ENCODE peak calls at places on chromosomes 11 and 22, in seven cellular contexts. One of them, this sample, is unnamed.

GRCh38 chr11:79444923-79445322 is 4.1 kb upstream of the TENM4 start:
- DNase-seq in H1: no peak
- DNase-seq in HCT116: no peak
- DNase-seq in HepG2: no peak
- DNase-seq in K562: no peak
- DNase-seq in GM12878: no peak
- DNase-seq in SK-N-SH: no peak
- DNase-seq in this sample: no peak

GRCh38 chr11:105361651-105362050 is 222.1 kb upstream of the CARD18 start:
- DNase-seq in SK-N-SH: no peak
- DNase-seq in HepG2: no peak
- DNase-seq in H1: no peak
- DNase-seq in GM12878: no peak
- DNase-seq in K562: no peak
- DNase-seq in HCT116: no peak
- DNase-seq in this sample: no peak

GRCh38 chr22:49768511-49768910 is 59.2 kb downstream of the BRD1 start:
- DNase-seq in H1: no peak
- DNase-seq in GM12878: no peak
- DNase-seq in SK-N-SH: no peak
- DNase-seq in K562: no peak
- DNase-seq in HepG2: no peak
- DNase-seq in HCT116: no peak
- DNase-seq in this sample: no peak

GRCh38 chr11:13769188-13769587 is 100.7 kb downstream of the FAR1 start:
- DNase-seq in H1: no peak
- DNase-seq in K562: no peak
- DNase-seq in SK-N-SH: no peak
- DNase-seq in GM12878: no peak
- DNase-seq in HCT116: no peak
- DNase-seq in HepG2: peak; percentile 5
- DNase-seq in this sample: no peak

GRCh38 chr11:45897556-45897955 is 9.5 kb downstream of the FREY1 start:
- DNase-seq in GM12878: no peak
- DNase-seq in HCT116: no peak
- DNase-seq in K562: no peak
- DNase-seq in H1: no peak
- DNase-seq in SK-N-SH: peak; percentile 33
- DNase-seq in HepG2: no peak
- DNase-seq in this sample: no peak

GRCh38 chr11:71505001-71505400 is 22.1 kb upstream of the KRTAP5-7 start:
- DNase-seq in HCT116: no peak
- DNase-seq in HepG2: no peak
- DNase-seq in H1: no peak
- DNase-seq in SK-N-SH: peak; percentile 56
- DNase-seq in GM12878: no peak
- DNase-seq in K562: no peak
- DNase-seq in this sample: no peak

GRCh38 chr22:45812910-45813309 is 141.3 kb downstream of the ATXN10 start:
- DNase-seq in HCT116: no peak
- DNase-seq in HepG2: no peak
- DNase-seq in H1: no peak
- DNase-seq in GM12878: no peak
- DNase-seq in K562: no peak
- DNase-seq in SK-N-SH: no peak
- DNase-seq in this sample: no peak

GRCh38 chr11:75189911-75190310 is 39.0 kb downstream of the SLCO2B1 start:
- DNase-seq in HCT116: no peak
- DNase-seq in SK-N-SH: no peak
- DNase-seq in GM12878: no peak
- DNase-seq in H1: no peak
- DNase-seq in HepG2: no peak
- DNase-seq in K562: no peak
- DNase-seq in this sample: no peak

GRCh38 chr22:31347251-31348008 is 1.3 kb upstream of the PATZ1 start:
- DNase-seq in SK-N-SH: peak; percentile 73
- DNase-seq in H1: peak; percentile 81
- DNase-seq in GM12878: no peak
- DNase-seq in HCT116: peak; percentile 50
- DNase-seq in HepG2: peak; percentile 64
- DNase-seq in K562: no peak
- DNase-seq in this sample: peak; percentile 86

GRCh38 chr22:48884292-48884691 is 943.4 kb downstream of the BRD1 start:
- DNase-seq in GM12878: no peak
- DNase-seq in H1: no peak
- DNase-seq in HCT116: no peak
- DNase-seq in HepG2: no peak
- DNase-seq in K562: no peak
- DNase-seq in SK-N-SH: no peak
- DNase-seq in this sample: no peak

GRCh38 chr22:38423512-38424503 is 31.2 kb downstream of the KCNJ4 start:
- DNase-seq in HepG2: peak; percentile 56
- DNase-seq in K562: peak; percentile 23
- DNase-seq in HCT116: no peak
- DNase-seq in GM12878: no peak
- DNase-seq in SK-N-SH: no peak
- DNase-seq in H1: no peak
- DNase-seq in this sample: no peak

GRCh38 chr22:23055448-23056179 is 14.7 kb upstream of the GNAZ start:
- DNase-seq in GM12878: no peak
- DNase-seq in HCT116: no peak
- DNase-seq in H1: peak; percentile 10
- DNase-seq in HepG2: no peak
- DNase-seq in K562: no peak
- DNase-seq in SK-N-SH: no peak
- DNase-seq in this sample: no peak

GRCh38 chr11:126282742-126283591 is at the start of gene TIRAP:
- DNase-seq in H1: peak; percentile 79
- DNase-seq in SK-N-SH: peak; percentile 90
- DNase-seq in GM12878: no peak
- DNase-seq in K562: peak; percentile 80
- DNase-seq in HCT116: no peak
- DNase-seq in HepG2: peak; percentile 43
- DNase-seq in this sample: peak; percentile 81

GRCh38 chr11:61586792-61587430 is 6.0 kb upstream of the SYT7 start:
- DNase-seq in HepG2: peak; percentile 46
- DNase-seq in H1: no peak
- DNase-seq in GM12878: no peak
- DNase-seq in HCT116: no peak
- DNase-seq in SK-N-SH: no peak
- DNase-seq in K562: no peak
- DNase-seq in this sample: no peak

GRCh38 chr11:85685820-85686459 is at the start of gene CCDC89:
- DNase-seq in GM12878: no peak
- DNase-seq in H1: no peak
- DNase-seq in K562: no peak
- DNase-seq in HepG2: peak; percentile 68
- DNase-seq in SK-N-SH: peak; percentile 79
- DNase-seq in HCT116: no peak
- DNase-seq in this sample: peak; percentile 77

GRCh38 chr11:1763336-1763795 is 361 bp downstream of the CTSD start:
- DNase-seq in HCT116: no peak
- DNase-seq in K562: peak; percentile 50
- DNase-seq in HepG2: no peak
- DNase-seq in H1: no peak
- DNase-seq in GM12878: no peak
- DNase-seq in SK-N-SH: peak; percentile 65
- DNase-seq in this sample: no peak

GRCh38 chr11:48052183-48053040 is 72.1 kb downstream of the PTPRJ start:
- DNase-seq in H1: peak; percentile 57
- DNase-seq in GM12878: no peak
- DNase-seq in HCT116: peak; percentile 19
- DNase-seq in SK-N-SH: no peak
- DNase-seq in K562: no peak
- DNase-seq in HepG2: no peak
- DNase-seq in this sample: peak; percentile 99

GRCh38 chr22:38607680-38608079 is 37.7 kb upstream of the DMC1 start:
- DNase-seq in K562: no peak
- DNase-seq in HepG2: peak; percentile 56
- DNase-seq in HCT116: no peak
- DNase-seq in GM12878: no peak
- DNase-seq in SK-N-SH: no peak
- DNase-seq in H1: no peak
- DNase-seq in this sample: no peak

GRCh38 chr11:130464289-130464812 is 15.9 kb downstream of the ADAMTS15 start:
- DNase-seq in SK-N-SH: no peak
- DNase-seq in K562: no peak
- DNase-seq in HepG2: no peak
- DNase-seq in HCT116: no peak
- DNase-seq in H1: no peak
- DNase-seq in GM12878: no peak
- DNase-seq in this sample: no peak

GRCh38 chr22:44362249-44363040 is 49.7 kb upstream of the SHISAL1 start:
- DNase-seq in H1: no peak
- DNase-seq in GM12878: no peak
- DNase-seq in K562: no peak
- DNase-seq in HCT116: no peak
- DNase-seq in HepG2: no peak
- DNase-seq in SK-N-SH: no peak
- DNase-seq in this sample: no peak

GRCh38 chr22:44359496-44360110 is 46.9 kb upstream of the SHISAL1 start:
- DNase-seq in HCT116: no peak
- DNase-seq in H1: no peak
- DNase-seq in GM12878: no peak
- DNase-seq in HepG2: no peak
- DNase-seq in SK-N-SH: no peak
- DNase-seq in K562: no peak
- DNase-seq in this sample: no peak

GRCh38 chr22:44361391-44362126 is 48.8 kb upstream of the SHISAL1 start:
- DNase-seq in SK-N-SH: no peak
- DNase-seq in HepG2: no peak
- DNase-seq in H1: no peak
- DNase-seq in K562: no peak
- DNase-seq in GM12878: no peak
- DNase-seq in HCT116: no peak
- DNase-seq in this sample: no peak

GRCh38 chr22:44360306-44360685 is 47.5 kb upstream of the SHISAL1 start:
- DNase-seq in H1: no peak
- DNase-seq in HCT116: no peak
- DNase-seq in GM12878: no peak
- DNase-seq in K562: no peak
- DNase-seq in SK-N-SH: no peak
- DNase-seq in HepG2: no peak
- DNase-seq in this sample: no peak

GRCh38 chr22:44360686-44361381 is 48.1 kb upstream of the SHISAL1 start:
- DNase-seq in HCT116: no peak
- DNase-seq in H1: no peak
- DNase-seq in HepG2: no peak
- DNase-seq in K562: no peak
- DNase-seq in SK-N-SH: no peak
- DNase-seq in GM12878: no peak
- DNase-seq in this sample: peak; percentile 23
- TF ChIP-seq JUND in HCT116: no peak
- TF ChIP-seq JUND in H1: no peak
- TF ChIP-seq JUND in HepG2: no peak
- TF ChIP-seq JUND in K562: no peak
- TF ChIP-seq JUND in SK-N-SH: no peak
- TF ChIP-seq JUND in GM12878: no peak
- TF ChIP-seq JUND in this sample: no peak

DNA sequence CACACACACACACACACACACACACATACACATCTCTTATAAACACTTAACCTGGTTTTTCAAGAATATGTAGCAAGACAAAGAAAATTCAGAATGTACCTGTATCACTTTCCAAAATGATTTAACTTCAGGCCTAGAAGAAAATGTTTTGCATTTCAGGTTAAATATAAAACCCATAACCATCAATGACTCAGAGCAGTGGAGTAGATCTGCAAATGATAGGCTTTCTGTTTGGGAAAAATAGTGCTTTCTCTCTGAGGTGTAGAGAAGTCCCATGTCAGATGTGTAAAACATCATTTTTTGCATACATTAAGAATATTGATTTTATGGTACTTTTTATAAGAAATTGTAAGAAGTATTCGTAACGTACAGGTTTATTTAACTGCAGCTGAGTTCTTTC is 116.9 kb downstream of the STK33 start:
- DNase-seq in H1: no peak
- DNase-seq in SK-N-SH: no peak
- DNase-seq in HCT116: no peak
- DNase-seq in K562: no peak
- DNase-seq in GM12878: no peak
- DNase-seq in HepG2: no peak
- DNase-seq in this sample: no peak
- TF ChIP-seq JUND in H1: no peak
- TF ChIP-seq JUND in SK-N-SH: no peak
- TF ChIP-seq JUND in HCT116: no peak
- TF ChIP-seq JUND in K562: no peak
- TF ChIP-seq JUND in GM12878: no peak
- TF ChIP-seq JUND in HepG2: no peak
- TF ChIP-seq JUND in this sample: no peak

GRCh38 chr11:12386745-12387144 is 9.4 kb downstream of the PARVA start:
- DNase-seq in SK-N-SH: no peak
- DNase-seq in HCT116: no peak
- DNase-seq in GM12878: no peak
- DNase-seq in HepG2: peak; percentile 85
- DNase-seq in H1: no peak
- DNase-seq in K562: no peak
- DNase-seq in this sample: no peak
- TF ChIP-seq JUND in SK-N-SH: no peak
- TF ChIP-seq JUND in HCT116: no peak
- TF ChIP-seq JUND in GM12878: no peak
- TF ChIP-seq JUND in HepG2: no peak
- TF ChIP-seq JUND in H1: no peak
- TF ChIP-seq JUND in K562: no peak
- TF ChIP-seq JUND in this sample: no peak

GRCh38 chr11:62984451-62984991 is at the start of gene SLC22A6:
- DNase-seq in GM12878: no peak
- DNase-seq in K562: no peak
- DNase-seq in SK-N-SH: no peak
- DNase-seq in H1: no peak
- DNase-seq in HepG2: no peak
- DNase-seq in HCT116: no peak
- DNase-seq in this sample: no peak

GRCh38 chr11:62983536-62984199 is 1.1 kb downstream of the SLC22A6 start:
- DNase-seq in K562: no peak
- DNase-seq in HCT116: no peak
- DNase-seq in SK-N-SH: no peak
- DNase-seq in H1: no peak
- DNase-seq in HepG2: no peak
- DNase-seq in GM12878: no peak
- DNase-seq in this sample: no peak

GRCh38 chr11:62976109-62976508 is 8.7 kb downstream of the SLC22A6 start:
- DNase-seq in H1: no peak
- DNase-seq in HepG2: no peak
- DNase-seq in HCT116: peak; percentile 31
- DNase-seq in GM12878: no peak
- DNase-seq in K562: peak; percentile 74
- DNase-seq in SK-N-SH: peak; percentile 48
- DNase-seq in this sample: peak; percentile 57

GRCh38 chr11:62981743-62982142 is 3.0 kb downstream of the SLC22A6 start:
- DNase-seq in K562: no peak
- DNase-seq in SK-N-SH: no peak
- DNase-seq in H1: peak; percentile 68
- DNase-seq in HepG2: no peak
- DNase-seq in HCT116: no peak
- DNase-seq in GM12878: no peak
- DNase-seq in this sample: no peak

GRCh38 chr11:62980133-62980760 is 4.5 kb downstream of the SLC22A6 start:
- DNase-seq in GM12878: no peak
- DNase-seq in H1: no peak
- DNase-seq in HepG2: no peak
- DNase-seq in K562: no peak
- DNase-seq in HCT116: no peak
- DNase-seq in SK-N-SH: no peak
- DNase-seq in this sample: peak; percentile 57
- TF ChIP-seq JUND in GM12878: no peak
- TF ChIP-seq JUND in H1: no peak
- TF ChIP-seq JUND in HepG2: no peak
- TF ChIP-seq JUND in K562: no peak
- TF ChIP-seq JUND in HCT116: no peak
- TF ChIP-seq JUND in SK-N-SH: no peak
- TF ChIP-seq JUND in this sample: no peak

This sample was measured in T47D.